ENCODE peak calls at places on chromosomes 2 and 18, in six cellular contexts. U is retina, P is GF-D8, V is MM.1S, Y is foreskin fibroblast, F is astrocyte of the spinal cord. E is an unnamed sample.

GRCh38 chr2:10278029-10278762 is 24.5 kb upstream of the HPCAL1 start:
- DNase-seq in F (peak), U (no peak), V (no peak), Y (peak), P (peak), E (no peak)

GRCh38 chr2:101105654-101106053 is 45.5 kb downstream of the TBC1D8 start:
- DNase-seq in U (no peak), Y (no peak), V (no peak), P (no peak), F (no peak), E (no peak)

GRCh38 chr2:162748566-162749215 is 89.9 kb downstream of the KCNH7 start:
- DNase-seq in F (no peak), U (no peak), Y (no peak), V (no peak), P (no peak), E (no peak)

GRCh38 chr2:149185942-149186490 is 144.4 kb upstream of the LYPD6 start:
- DNase-seq in P (no peak), V (no peak), Y (no peak), U (no peak), F (peak), E (no peak)

GRCh38 chr18:76621184-76621583 is 126.1 kb upstream of the ZNF516 start:
- DNase-seq in U (peak), F (no peak), P (no peak), V (no peak), Y (peak), E (peak)

GRCh38 chr18:79873449-79874110 is 75.8 kb downstream of the KCNG2 start:
- DNase-seq in U (peak), P (no peak), V (no peak), F (no peak), Y (no peak), E (no peak)

GRCh38 chr18:34773961-34774754 is 64.1 kb downstream of the DTNA start:
- DNase-seq in V (peak), F (peak), U (no peak), Y (peak), P (no peak), E (peak)

GRCh38 chr18:77765468-77765867 is 515.8 kb downstream of the GALR1 start:
- DNase-seq in U (peak), V (no peak), P (peak), F (peak), Y (no peak), E (peak)